ENCODE peak calls at places on chromosomes 7 and 10, in eight cellular contexts. One of them, this sample, is unnamed.

GRCh38 chr10:74913321-74913980 is 87.1 kb downstream of the KAT6B start:
- DNase-seq in colonic mucosa: no peak
- DNase-seq in neural progenitor cell: no peak
- DNase-seq in AG10803: no peak
- DNase-seq in mucosa of descending colon: no peak
- DNase-seq in foreskin fibroblast: no peak
- DNase-seq in cardiac muscle cell: no peak
- DNase-seq in AG04450: no peak
- DNase-seq in this sample: no peak

GRCh38 chr7:16347461-16348192 is 73.7 kb downstream of the CRPPA start:
- DNase-seq in AG04450: no peak
- DNase-seq in AG10803: peak
- DNase-seq in foreskin fibroblast: peak
- DNase-seq in neural progenitor cell: peak
- DNase-seq in colonic mucosa: no peak
- DNase-seq in cardiac muscle cell: peak
- DNase-seq in mucosa of descending colon: no peak
- DNase-seq in this sample: peak

GRCh38 chr7:100247152-100247757 is 27.5 kb downstream of the PVRIG start:
- DNase-seq in AG10803: peak
- DNase-seq in AG04450: peak
- DNase-seq in cardiac muscle cell: peak
- DNase-seq in mucosa of descending colon: no peak
- DNase-seq in neural progenitor cell: peak
- DNase-seq in colonic mucosa: no peak
- DNase-seq in foreskin fibroblast: peak
- DNase-seq in this sample: peak

GRCh38 chr10:77565590-77566023 is 72.0 kb downstream of the KCNMA1 start:
- DNase-seq in colonic mucosa: no peak
- DNase-seq in AG04450: no peak
- DNase-seq in cardiac muscle cell: no peak
- DNase-seq in mucosa of descending colon: no peak
- DNase-seq in neural progenitor cell: no peak
- DNase-seq in AG10803: no peak
- DNase-seq in foreskin fibroblast: no peak
- DNase-seq in this sample: no peak

GRCh38 chr10:527416-527815 is 162.1 kb downstream of the DIP2C start:
- DNase-seq in colonic mucosa: no peak
- DNase-seq in mucosa of descending colon: no peak
- DNase-seq in neural progenitor cell: no peak
- DNase-seq in AG04450: peak
- DNase-seq in AG10803: peak
- DNase-seq in foreskin fibroblast: peak
- DNase-seq in cardiac muscle cell: no peak
- DNase-seq in this sample: no peak

GRCh38 chr10:34656676-34657075 is 158.4 kb downstream of the PARD3 start:
- DNase-seq in foreskin fibroblast: no peak
- DNase-seq in colonic mucosa: no peak
- DNase-seq in AG10803: no peak
- DNase-seq in neural progenitor cell: no peak
- DNase-seq in cardiac muscle cell: no peak
- DNase-seq in mucosa of descending colon: no peak
- DNase-seq in AG04450: no peak
- DNase-seq in this sample: no peak

GRCh38 chr10:11823122-11823988 is at the start of gene PROSER2:
- DNase-seq in AG10803: peak
- DNase-seq in neural progenitor cell: peak
- DNase-seq in foreskin fibroblast: peak
- DNase-seq in AG04450: no peak
- DNase-seq in cardiac muscle cell: peak
- DNase-seq in colonic mucosa: peak
- DNase-seq in mucosa of descending colon: peak
- DNase-seq in this sample: peak

GRCh38 chr7:70307544-70308106 is 709.4 kb downstream of the AUTS2 start:
- DNase-seq in AG04450: no peak
- DNase-seq in cardiac muscle cell: no peak
- DNase-seq in foreskin fibroblast: no peak
- DNase-seq in colonic mucosa: no peak
- DNase-seq in neural progenitor cell: no peak
- DNase-seq in AG10803: no peak
- DNase-seq in mucosa of descending colon: no peak
- DNase-seq in this sample: no peak

GRCh38 chr7:158390460-158390859 is 197.2 kb downstream of the PTPRN2 start:
- DNase-seq in foreskin fibroblast: no peak
- DNase-seq in mucosa of descending colon: no peak
- DNase-seq in AG04450: no peak
- DNase-seq in neural progenitor cell: no peak
- DNase-seq in colonic mucosa: no peak
- DNase-seq in cardiac muscle cell: no peak
- DNase-seq in AG10803: no peak
- DNase-seq in this sample: no peak

GRCh38 chr7:116569737-116570136 is 44.9 kb downstream of the CAV1 start:
- DNase-seq in foreskin fibroblast: peak
- DNase-seq in colonic mucosa: no peak
- DNase-seq in neural progenitor cell: no peak
- DNase-seq in AG04450: peak
- DNase-seq in cardiac muscle cell: peak
- DNase-seq in AG10803: peak
- DNase-seq in mucosa of descending colon: no peak
- DNase-seq in this sample: peak

GRCh38 chr10:2891770-2892124 is 175.6 kb upstream of the PFKP start:
- DNase-seq in cardiac muscle cell: no peak
- DNase-seq in mucosa of descending colon: no peak
- DNase-seq in AG04450: no peak
- DNase-seq in foreskin fibroblast: no peak
- DNase-seq in AG10803: no peak
- DNase-seq in neural progenitor cell: no peak
- DNase-seq in colonic mucosa: no peak
- DNase-seq in this sample: no peak

GRCh38 chr7:33903770-33904679 is 1.3 kb upstream of the BMPER start:
- DNase-seq in cardiac muscle cell: peak
- DNase-seq in foreskin fibroblast: peak
- DNase-seq in AG04450: no peak
- DNase-seq in mucosa of descending colon: peak
- DNase-seq in colonic mucosa: peak
- DNase-seq in neural progenitor cell: peak
- DNase-seq in AG10803: peak
- DNase-seq in this sample: peak

GRCh38 chr10:122225324-122225723 is 45.8 kb upstream of the BTBD16 start:
- DNase-seq in neural progenitor cell: no peak
- DNase-seq in colonic mucosa: no peak
- DNase-seq in cardiac muscle cell: no peak
- DNase-seq in mucosa of descending colon: no peak
- DNase-seq in foreskin fibroblast: no peak
- DNase-seq in AG04450: no peak
- DNase-seq in AG10803: no peak
- DNase-seq in this sample: no peak

GRCh38 chr10:26491276-26491675 is 53.1 kb downstream of the APBB1IP start:
- DNase-seq in AG10803: no peak
- DNase-seq in neural progenitor cell: no peak
- DNase-seq in mucosa of descending colon: no peak
- DNase-seq in AG04450: no peak
- DNase-seq in foreskin fibroblast: no peak
- DNase-seq in colonic mucosa: no peak
- DNase-seq in cardiac muscle cell: no peak
- DNase-seq in this sample: no peak

GRCh38 chr10:84329094-84329611 is 764 bp downstream of the CCSER2 start:
- DNase-seq in mucosa of descending colon: no peak
- DNase-seq in foreskin fibroblast: peak
- DNase-seq in colonic mucosa: peak
- DNase-seq in AG04450: no peak
- DNase-seq in cardiac muscle cell: peak
- DNase-seq in neural progenitor cell: peak
- DNase-seq in AG10803: peak
- DNase-seq in this sample: peak

GRCh38 chr10:126929391-126929790 is 24.2 kb downstream of the DOCK1 start:
- DNase-seq in cardiac muscle cell: no peak
- DNase-seq in colonic mucosa: no peak
- DNase-seq in neural progenitor cell: no peak
- DNase-seq in mucosa of descending colon: no peak
- DNase-seq in AG04450: no peak
- DNase-seq in foreskin fibroblast: no peak
- DNase-seq in AG10803: no peak
- DNase-seq in this sample: no peak

GRCh38 chr7:140678081-140678815 is 5.5 kb downstream of the ADCK2 start:
- DNase-seq in colonic mucosa: no peak
- DNase-seq in AG10803: no peak
- DNase-seq in cardiac muscle cell: no peak
- DNase-seq in AG04450: no peak
- DNase-seq in foreskin fibroblast: no peak
- DNase-seq in mucosa of descending colon: no peak
- DNase-seq in neural progenitor cell: no peak
- DNase-seq in this sample: no peak

GRCh38 chr10:108166401-108166800 is 1001.9 kb upstream of the SORCS1 start:
- DNase-seq in mucosa of descending colon: no peak
- DNase-seq in colonic mucosa: no peak
- DNase-seq in AG04450: no peak
- DNase-seq in cardiac muscle cell: no peak
- DNase-seq in AG10803: no peak
- DNase-seq in foreskin fibroblast: no peak
- DNase-seq in neural progenitor cell: no peak
- DNase-seq in this sample: no peak

GRCh38 chr10:71848325-71849277 is 2.5 kb downstream of the PSAP start:
- DNase-seq in cardiac muscle cell: no peak
- DNase-seq in colonic mucosa: no peak
- DNase-seq in neural progenitor cell: no peak
- DNase-seq in AG10803: no peak
- DNase-seq in AG04450: no peak
- DNase-seq in foreskin fibroblast: no peak
- DNase-seq in mucosa of descending colon: no peak
- DNase-seq in this sample: peak
- H3K4me3 ChIP-seq in cardiac muscle cell: no peak
- H3K4me3 ChIP-seq in colonic mucosa: no peak
- H3K4me3 ChIP-seq in neural progenitor cell: no peak
- H3K4me3 ChIP-seq in AG10803: no peak
- H3K4me3 ChIP-seq in AG04450: peak
- H3K4me3 ChIP-seq in foreskin fibroblast: peak
- H3K4me3 ChIP-seq in mucosa of descending colon: no peak
- H3K4me3 ChIP-seq in this sample: peak

GRCh38 chr7:13235961-13236360 is 548.5 kb downstream of the ARL4A start:
- DNase-seq in AG04450: no peak
- DNase-seq in mucosa of descending colon: no peak
- DNase-seq in cardiac muscle cell: no peak
- DNase-seq in AG10803: no peak
- DNase-seq in colonic mucosa: no peak
- DNase-seq in neural progenitor cell: no peak
- DNase-seq in foreskin fibroblast: no peak
- DNase-seq in this sample: no peak
- TF ChIP-seq CTCF in AG04450: no peak
- TF ChIP-seq CTCF in mucosa of descending colon: no peak
- TF ChIP-seq CTCF in cardiac muscle cell: no peak
- TF ChIP-seq CTCF in AG10803: no peak
- TF ChIP-seq CTCF in colonic mucosa: no peak
- TF ChIP-seq CTCF in neural progenitor cell: no peak
- TF ChIP-seq CTCF in foreskin fibroblast: no peak
- TF ChIP-seq CTCF in this sample: no peak

GRCh38 chr10:16119445-16119844 is 259.1 kb upstream of the MINDY3 start:
- DNase-seq in AG10803: no peak
- DNase-seq in colonic mucosa: no peak
- DNase-seq in foreskin fibroblast: no peak
- DNase-seq in mucosa of descending colon: no peak
- DNase-seq in cardiac muscle cell: no peak
- DNase-seq in neural progenitor cell: no peak
- DNase-seq in AG04450: no peak
- DNase-seq in this sample: no peak

GRCh38 chr10:16116404-16117304 is 256.3 kb upstream of the MINDY3 start:
- DNase-seq in AG10803: peak
- DNase-seq in colonic mucosa: no peak
- DNase-seq in foreskin fibroblast: peak
- DNase-seq in neural progenitor cell: peak
- DNase-seq in mucosa of descending colon: no peak
- DNase-seq in cardiac muscle cell: peak
- DNase-seq in AG04450: no peak
- DNase-seq in this sample: no peak

GRCh38 chr10:16120563-16120962 is 260.3 kb upstream of the MINDY3 start:
- DNase-seq in cardiac muscle cell: no peak
- DNase-seq in AG10803: no peak
- DNase-seq in AG04450: no peak
- DNase-seq in foreskin fibroblast: no peak
- DNase-seq in colonic mucosa: no peak
- DNase-seq in mucosa of descending colon: no peak
- DNase-seq in neural progenitor cell: no peak
- DNase-seq in this sample: no peak

DNA sequence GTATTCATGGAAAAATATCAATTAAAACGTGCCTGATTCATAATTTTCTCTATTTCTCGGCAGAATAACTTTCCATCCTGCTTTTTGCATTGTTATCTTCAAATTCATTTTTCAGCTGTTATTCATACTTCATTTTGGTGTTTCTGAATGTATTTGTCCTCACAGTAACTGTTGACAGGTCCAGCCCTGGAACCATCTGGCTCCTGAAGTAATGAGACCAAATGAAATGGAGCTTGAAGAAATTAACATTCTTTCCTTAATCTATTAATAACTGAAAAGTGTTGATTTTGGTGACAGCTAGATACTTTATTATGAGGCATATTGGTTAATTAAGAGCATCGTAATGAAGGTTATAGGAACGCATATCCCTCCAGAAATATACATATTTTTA is 257.0 kb upstream of the MINDY3 start:
- DNase-seq in colonic mucosa: no peak
- DNase-seq in AG10803: no peak
- DNase-seq in neural progenitor cell: no peak
- DNase-seq in AG04450: no peak
- DNase-seq in foreskin fibroblast: no peak
- DNase-seq in cardiac muscle cell: no peak
- DNase-seq in mucosa of descending colon: no peak
- DNase-seq in this sample: no peak
- H3K4me3 ChIP-seq in colonic mucosa: no peak
- H3K4me3 ChIP-seq in AG10803: no peak
- H3K4me3 ChIP-seq in neural progenitor cell: no peak
- H3K4me3 ChIP-seq in AG04450: no peak
- H3K4me3 ChIP-seq in foreskin fibroblast: no peak
- H3K4me3 ChIP-seq in cardiac muscle cell: no peak
- H3K4me3 ChIP-seq in mucosa of descending colon: no peak
- H3K4me3 ChIP-seq in this sample: no peak

GRCh38 chr7:2383543-2384274 is 19.7 kb upstream of the CHST12 start:
- DNase-seq in AG04450: no peak
- DNase-seq in mucosa of descending colon: no peak
- DNase-seq in colonic mucosa: no peak
- DNase-seq in neural progenitor cell: no peak
- DNase-seq in AG10803: no peak
- DNase-seq in cardiac muscle cell: no peak
- DNase-seq in foreskin fibroblast: no peak
- DNase-seq in this sample: no peak

GRCh38 chr7:2386964-2387669 is 16.3 kb upstream of the CHST12 start:
- DNase-seq in mucosa of descending colon: no peak
- DNase-seq in cardiac muscle cell: no peak
- DNase-seq in AG10803: no peak
- DNase-seq in foreskin fibroblast: no peak
- DNase-seq in colonic mucosa: no peak
- DNase-seq in neural progenitor cell: peak
- DNase-seq in AG04450: no peak
- DNase-seq in this sample: no peak

GRCh38 chr7:2381227-2381626 is 22.2 kb upstream of the CHST12 start:
- DNase-seq in mucosa of descending colon: no peak
- DNase-seq in cardiac muscle cell: no peak
- DNase-seq in foreskin fibroblast: no peak
- DNase-seq in AG10803: no peak
- DNase-seq in AG04450: no peak
- DNase-seq in neural progenitor cell: no peak
- DNase-seq in colonic mucosa: no peak
- DNase-seq in this sample: no peak

GRCh38 chr7:2381881-2382509 is 21.4 kb upstream of the CHST12 start:
- DNase-seq in colonic mucosa: no peak
- DNase-seq in cardiac muscle cell: no peak
- DNase-seq in AG10803: no peak
- DNase-seq in AG04450: no peak
- DNase-seq in neural progenitor cell: no peak
- DNase-seq in foreskin fibroblast: no peak
- DNase-seq in mucosa of descending colon: no peak
- DNase-seq in this sample: no peak

GRCh38 chr7:2384354-2385243 is 18.8 kb upstream of the CHST12 start:
- DNase-seq in colonic mucosa: no peak
- DNase-seq in foreskin fibroblast: peak
- DNase-seq in mucosa of descending colon: no peak
- DNase-seq in AG04450: no peak
- DNase-seq in AG10803: no peak
- DNase-seq in neural progenitor cell: peak
- DNase-seq in cardiac muscle cell: no peak
- DNase-seq in this sample: no peak
- TF ChIP-seq CTCF in colonic mucosa: no peak
- TF ChIP-seq CTCF in foreskin fibroblast: no peak
- TF ChIP-seq CTCF in mucosa of descending colon: no peak
- TF ChIP-seq CTCF in AG04450: peak
- TF ChIP-seq CTCF in AG10803: no peak
- TF ChIP-seq CTCF in neural progenitor cell: peak
- TF ChIP-seq CTCF in cardiac muscle cell: no peak
- TF ChIP-seq CTCF in this sample: peak